ENCODE peak calls at places on chromosome 17, in four cellular contexts. O is neural progenitor cell, Z is mammary epithelial cell, I is GM23248. G is an unnamed sample. For H3K79me2 and H3K4me1, the result is how much of the 10 kb centered on the place peaks cover.

GRCh38 chr17:72569193-72569946 is 448.6 kb downstream of the SOX9 start:
- DNase-seq in O (no peak), Z (no peak), I (no peak), G (no peak)

GRCh38 chr17:75454193-75454592 is 2.2 kb upstream of the TMEM94 start:
- DNase-seq in O (no peak), Z (peak), I (no peak), G (no peak)

GRCh38 chr17:59167571-59168001 is 12.0 kb downstream of the PRR11 start:
- DNase-seq in O (no peak), Z (peak), I (no peak), G (no peak)

GRCh38 chr17:50149099-50149424 is 1.4 kb downstream of the PPP1R9B start:
- DNase-seq in O (no peak), Z (no peak), I (no peak), G (no peak)

GRCh38 chr17:4365628-4366311 is 705 bp downstream of the UBE2G1 start:
- DNase-seq in O (peak), Z (no peak), I (peak), G (peak)

GRCh38 chr17:40020146-40020545 is 4.9 kb downstream of the CSF3 start:
- DNase-seq in O (no peak), Z (no peak), I (no peak), G (no peak)

GRCh38 chr17:37488607-37489196 is 989 bp upstream of the DUSP14 start:
- DNase-seq in O (peak), Z (peak), I (peak), G (peak)

GRCh38 chr17:12673788-12674187 is 8.1 kb downstream of the MYOCD start:
- DNase-seq in O (no peak), Z (no peak), I (peak), G (peak)

GRCh38 chr17:31216053-31216751 is 80.8 kb downstream of the OMG start:
- DNase-seq in O (peak), Z (peak), I (peak), G (peak)

GRCh38 chr17:73493212-73493814 is 150.9 kb downstream of the SDK2 start:
- DNase-seq in O (no peak), Z (peak), I (no peak), G (peak)

GRCh38 chr17:45224671-45225050 is 3.0 kb downstream of the FMNL1 start:
- DNase-seq in O (no peak), Z (no peak), I (no peak), G (no peak)

GRCh38 chr17:3865166-3865565 is 19.1 kb upstream of the NCBP3 start:
- DNase-seq in O (no peak), Z (no peak), I (peak), G (peak)

GRCh38 chr17:73018599-73018998 is 73.9 kb downstream of the SLC39A11 start:
- DNase-seq in O (no peak), Z (no peak), I (no peak), G (no peak)

GRCh38 chr17:73639322-73639721 is 4.9 kb downstream of the SDK2 start:
- DNase-seq in O (no peak), Z (peak), I (peak), G (peak)

GRCh38 chr17:3534881-3535252 is 22.7 kb downstream of the TRPV3 start:
- DNase-seq in O (peak), Z (no peak), I (peak), G (peak)

GRCh38 chr17:21208352-21208751 is 5.6 kb downstream of the TMEM11 start:
- DNase-seq in O (no peak), Z (no peak), I (no peak), G (no peak)

GRCh38 chr17:8243827-8244226 is 4.0 kb downstream of the CTC1 start:
- DNase-seq in O (no peak), Z (no peak), I (no peak), G (no peak)

GRCh38 chr17:17787568-17787967 is 49.2 kb downstream of the SREBF1 start:
- DNase-seq in O (no peak), Z (no peak), I (no peak), G (no peak)
- H3K79me2 ChIP-seq in O (under half), Z (half or more), I (half or more), G (under half)

DNA sequence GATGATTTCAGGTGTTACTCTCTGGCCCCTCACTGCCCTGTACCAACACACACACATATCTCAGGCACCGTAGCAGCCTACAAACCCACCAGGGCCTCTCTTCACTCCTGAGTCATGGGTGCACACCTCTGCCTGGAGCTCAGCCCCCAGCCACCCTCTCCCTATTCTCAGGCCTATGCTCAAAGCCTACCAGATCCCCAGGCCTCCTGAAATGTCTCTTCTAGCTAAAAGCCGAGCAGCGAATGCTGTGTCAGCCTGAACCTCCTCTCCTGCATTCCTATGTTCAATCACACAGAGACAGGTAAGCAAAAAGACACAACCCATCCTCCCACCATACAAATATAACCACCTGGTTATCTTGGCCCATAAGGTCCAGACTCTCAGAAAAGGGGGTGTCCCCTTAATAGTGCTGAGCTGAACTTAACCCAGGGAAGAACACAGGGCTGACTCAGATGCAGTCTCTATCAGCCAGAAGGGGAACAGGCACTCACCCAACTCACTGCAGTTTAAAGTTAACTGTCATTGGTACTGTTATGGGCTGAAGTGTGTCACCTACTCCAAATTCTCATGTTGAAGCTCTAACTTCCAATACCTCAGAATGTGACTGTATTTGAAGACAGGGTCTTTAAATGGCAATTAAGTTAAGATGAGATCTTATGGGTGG is 62.0 kb upstream of the TEKT3 start:
- DNase-seq in O (no peak), Z (no peak), I (peak), G (peak)
- H3K4me1 ChIP-seq in O (under half), Z (under half), I (under half), G (under half)

GRCh38 chr17:1820518-1821252 is 9.0 kb downstream of the SMYD4 start:
- DNase-seq in O (peak), Z (no peak), I (no peak), G (peak)
- H3K79me2 ChIP-seq in O (under half), Z (under half), I (under half), G (under half)

DNA sequence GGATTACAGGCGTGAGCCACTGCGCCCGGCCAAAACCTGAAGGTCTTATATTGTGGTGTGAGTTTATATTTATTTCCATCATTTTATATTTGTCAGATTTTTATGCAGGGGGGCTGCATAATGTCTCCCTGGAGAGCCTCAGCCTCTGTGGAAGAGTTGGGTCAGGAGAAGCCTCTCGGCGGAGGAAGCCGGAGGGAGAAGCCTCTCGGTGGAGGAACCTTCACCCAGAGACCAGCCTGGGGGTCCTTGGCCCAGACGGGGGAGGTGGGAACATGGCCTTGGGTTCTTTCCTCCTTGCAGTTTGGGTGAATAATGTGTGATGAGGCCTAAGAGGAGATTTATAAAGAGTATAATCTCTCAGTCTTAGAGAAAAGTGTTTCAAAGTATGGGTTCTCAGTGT is 22.4 kb upstream of the ZNF750 start:
- DNase-seq in O (no peak), Z (no peak), I (no peak), G (no peak)
- H3K4me1 ChIP-seq in O (under half), Z (under half), I (under half), G (under half)

GRCh38 chr17:41199421-41200098 is 9.9 kb downstream of the KRTAP9-1 start:
- DNase-seq in O (no peak), Z (no peak), I (no peak), G (no peak)
- H3K79me2 ChIP-seq in O (under half), Z (under half), I (under half), G (under half)

GRCh38 chr17:76713765-76714164 is 3.0 kb upstream of the MXRA7 start:
- DNase-seq in O (no peak), Z (no peak), I (no peak), G (no peak)
- H3K4me1 ChIP-seq in O (under half), Z (under half), I (under half), G (under half)

GRCh38 chr17:81696218-81696941 is 6.8 kb upstream of the MRPL12 start:
- DNase-seq in O (no peak), Z (no peak), I (no peak), G (no peak)
- H3K79me2 ChIP-seq in O (under half), Z (half or more), I (half or more), G (under half)

G was measured in fibroblast of lung.